ENCODE peak calls at places on chromosomes 16 and 17, in seven cellular contexts. B is CD8-positive, alpha-beta memory T cell; V is hepatic stellate cell; L is RPMI8226; Q is fibroblast of mammary gland; F is lower lobe of right lung; J is NCI-H2171. O is an unnamed sample.

GRCh38 chr17:35947156-35947585 is 3.7 kb upstream of the LYZL6 start:
- DNase-seq in V (no peak), L (peak; percentile 71), Q (peak; percentile 32), J (peak; percentile 56), B (peak; percentile 30), F (no peak), O (peak; percentile 18)

GRCh38 chr17:38598995-38599394 is 6.8 kb downstream of the SRCIN1 start:
- DNase-seq in Q (no peak), J (no peak), L (no peak), B (no peak), V (no peak), F (no peak), O (no peak)

GRCh38 chr16:74480150-74481029 is 59.1 kb upstream of the CLEC18B start:
- DNase-seq in V (peak; percentile 26), J (no peak), Q (peak; percentile 60), F (no peak), B (no peak), L (no peak), O (peak; percentile 34)

GRCh38 chr16:69564845-69565610 is 738 bp upstream of the NFAT5 start:
- DNase-seq in B (peak; percentile 10), J (peak; percentile 55), L (no peak), V (no peak), Q (no peak), F (no peak), O (peak; percentile 8)

GRCh38 chr16:79943738-79944137 is 343.2 kb upstream of the MAF start:
- DNase-seq in J (no peak), Q (no peak), B (no peak), F (no peak), V (peak; percentile 2), L (no peak), O (peak; percentile 1)

GRCh38 chr17:72502111-72502939 is 381.5 kb downstream of the SOX9 start:
- DNase-seq in F (peak; percentile 49), Q (peak; percentile 59), V (no peak), L (no peak), J (peak; percentile 60), B (no peak), O (peak; percentile 24)

GRCh38 chr16:22932032-22932771 is 118.2 kb downstream of the HS3ST2 start:
- DNase-seq in L (no peak), F (no peak), J (no peak), V (no peak), B (no peak), Q (no peak), O (no peak)

GRCh38 chr17:60888812-60889709 is 211.4 kb downstream of the BCAS3 start:
- DNase-seq in L (no peak), Q (no peak), F (no peak), V (no peak), B (no peak), J (no peak), O (no peak)

GRCh38 chr16:84048306-84048705 is 5.7 kb upstream of the SLC38A8 start:
- DNase-seq in V (no peak), J (no peak), L (peak; percentile 8), F (peak; percentile 39), B (no peak), Q (no peak), O (no peak)

GRCh38 chr16:52191533-52192134 is 355.3 kb downstream of the TOX3 start:
- DNase-seq in Q (peak; percentile 62), J (peak; percentile 56), F (peak; percentile 54), V (peak; percentile 20), B (peak; percentile 18), L (peak; percentile 64), O (peak; percentile 48)

GRCh38 chr16:582614-583331 is 7.1 kb upstream of the RAB40C start:
- DNase-seq in F (no peak), Q (no peak), B (no peak), V (no peak), L (peak; percentile 49), J (no peak), O (no peak)

GRCh38 chr17:50769884-50770283 is 2.6 kb upstream of the ANKRD40CL start:
- DNase-seq in J (no peak), L (no peak), V (no peak), B (no peak), Q (no peak), F (no peak), O (no peak)

GRCh38 chr16:3825103-3825502 is 55.4 kb downstream of the CREBBP start:
- DNase-seq in B (no peak), V (no peak), L (no peak), Q (peak; percentile 51), J (no peak), F (no peak), O (peak; percentile 78)

O was measured in amniotic epithelial cell.